ENCODE peak calls at places on chromosomes 7 and 10, in five cellular contexts. J, L, I, C and X are unnamed samples.

GRCh38 chr7:50782376-50783208 is at the start of gene GRB10:
- DNase-seq in J (no peak), L (peak), I (no peak), C (no peak), X (no peak)

GRCh38 chr10:69632516-69633199 is 2.6 kb downstream of the FAM241B start:
- DNase-seq in J (no peak), L (no peak), I (no peak), C (no peak), X (no peak)

GRCh38 chr10:22715290-22715625 is 880 bp upstream of the PIP4K2A start:
- DNase-seq in J (no peak), L (no peak), I (no peak), C (no peak), X (no peak)

GRCh38 chr7:13850185-13850752 is 139.2 kb downstream of the ETV1 start:
- DNase-seq in J (peak), L (peak), I (no peak), C (peak), X (peak)

GRCh38 chr7:90877201-90877600 is 281.1 kb downstream of the CDK14 start:
- DNase-seq in J (no peak), L (no peak), I (no peak), C (peak), X (no peak)

GRCh38 chr10:15280462-15280861 is 90.6 kb downstream of the FAM171A1 start:
- DNase-seq in J (no peak), L (no peak), I (no peak), C (no peak), X (no peak)

GRCh38 chr7:72403677-72404076 is 8.5 kb downstream of the CALN1 start:
- DNase-seq in J (peak), L (no peak), I (no peak), C (no peak), X (peak)

GRCh38 chr7:98137826-98138151 is 31.1 kb downstream of the LMTK2 start:
- DNase-seq in J (no peak), L (no peak), I (no peak), C (peak), X (peak)

GRCh38 chr7:23299770-23300300 is 696 bp downstream of the MALSU1 start:
- DNase-seq in J (no peak), L (peak), I (peak), C (no peak), X (peak)

GRCh38 chr10:129706523-129706922 is 239.5 kb downstream of the MGMT start:
- DNase-seq in J (no peak), L (no peak), I (no peak), C (no peak), X (no peak)

DNA sequence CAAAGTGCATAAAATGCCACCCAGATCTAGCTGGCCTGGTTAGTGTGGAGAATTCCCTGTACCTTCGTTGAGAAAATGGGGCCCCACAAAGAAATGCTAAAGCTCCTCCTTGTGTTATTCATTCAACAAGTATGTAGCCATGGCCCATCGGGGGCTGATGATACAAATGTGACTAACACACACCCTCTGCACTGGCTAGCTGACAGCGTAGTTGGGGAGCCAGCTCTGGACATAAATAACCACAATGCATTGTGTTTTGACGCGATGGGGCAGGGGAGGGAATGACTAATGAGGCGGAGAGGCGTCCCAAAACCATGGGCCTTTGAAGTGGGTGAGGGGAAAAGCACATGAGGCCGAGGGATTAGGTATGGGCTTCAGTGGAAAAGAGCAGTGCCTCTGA is 28.2 kb upstream of the ASL start:
- DNase-seq in J (peak), L (no peak), I (no peak), C (no peak), X (no peak)
- TF ChIP-seq POLR2A in J (no peak), L (no peak), I (no peak), C (no peak), X (no peak)

DNA sequence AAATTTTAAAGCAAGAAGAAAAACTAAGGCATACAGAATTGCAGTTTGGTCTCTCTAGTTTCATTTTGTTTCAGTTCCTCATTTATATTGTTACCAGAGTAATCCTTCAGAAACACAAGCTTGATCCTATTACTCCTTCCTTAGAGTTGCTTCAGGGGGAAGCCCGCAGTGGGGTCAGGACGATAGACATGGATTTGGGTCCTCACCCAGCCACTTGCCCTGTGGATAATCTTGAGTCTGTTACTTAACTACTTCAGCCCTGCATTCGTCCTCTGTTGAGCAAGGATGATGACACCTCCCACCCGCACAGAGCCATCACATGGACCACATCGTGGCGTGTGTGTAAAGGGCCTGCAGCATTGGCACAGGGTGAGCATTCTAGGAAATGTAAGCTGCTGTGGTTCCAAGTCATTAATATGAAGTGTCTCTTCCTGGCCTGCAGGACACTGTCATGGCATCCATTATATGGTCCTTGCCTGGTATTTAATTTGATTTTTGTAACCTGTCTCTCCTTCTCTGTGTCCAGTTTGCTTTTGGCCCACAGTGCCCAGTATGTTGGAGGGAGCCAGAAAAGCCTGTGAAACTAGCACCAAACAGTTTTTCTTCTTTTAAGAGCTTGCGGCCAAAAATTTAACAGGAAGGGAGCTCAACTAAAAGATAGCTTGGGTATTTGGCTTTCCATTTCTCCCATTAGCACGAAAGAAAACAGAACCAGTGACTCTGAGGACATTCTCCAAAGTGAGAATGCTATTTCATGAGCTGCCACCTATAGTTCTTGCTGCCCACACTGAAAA is 111.3 kb downstream of the EEPD1 start:
- DNase-seq in J (no peak), L (no peak), I (no peak), C (no peak), X (peak)
- TF ChIP-seq MYC in J (no peak), L (no peak), I (no peak), C (no peak), X (peak)

DNA sequence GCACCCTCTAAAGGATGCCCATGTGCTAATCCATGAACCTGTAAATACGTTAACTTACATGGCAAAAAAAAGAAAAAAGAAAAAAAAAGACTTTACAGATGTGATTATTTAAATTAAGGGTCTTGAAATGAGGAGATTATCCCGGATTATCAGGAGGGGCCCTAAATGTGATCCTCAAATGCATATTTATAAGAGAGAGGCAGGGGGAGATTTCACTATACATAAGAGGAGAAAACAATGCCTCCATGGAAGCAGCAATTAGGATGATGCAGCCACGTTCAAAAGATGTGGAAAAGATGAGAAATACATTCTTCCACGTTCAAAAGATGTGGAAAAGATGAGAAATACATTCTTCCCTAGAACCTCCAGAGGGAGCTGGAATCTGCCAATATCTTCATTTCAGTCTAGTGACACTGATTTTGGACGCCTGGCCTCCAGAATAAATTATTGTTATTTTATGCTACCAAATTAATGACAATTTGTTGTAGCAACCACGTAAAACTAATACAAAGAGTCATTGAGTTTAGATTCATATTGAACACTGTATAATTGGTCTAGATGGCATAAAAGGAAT is 328.4 kb upstream of the GNAI1 start:
- DNase-seq in J (peak), L (peak), I (peak), C (no peak), X (no peak)
- TF ChIP-seq MAX in J (no peak), L (no peak), I (no peak), C (no peak), X (no peak)

GRCh38 chr10:11755512-11756247 is 13.5 kb downstream of the ECHDC3 start:
- DNase-seq in J (no peak), L (no peak), I (no peak), C (no peak), X (no peak)
- TF ChIP-seq POLR2A in J (no peak), L (no peak), I (no peak), C (no peak), X (no peak)

GRCh38 chr10:1576467-1577259 is 160.7 kb downstream of the ADARB2 start:
- DNase-seq in J (no peak), L (no peak), I (no peak), C (no peak), X (no peak)
- TF ChIP-seq MYC in J (no peak), L (no peak), I (no peak), C (no peak), X (no peak)

GRCh38 chr7:136874393-136875032 is 6.1 kb downstream of the CHRM2 start:
- DNase-seq in J (peak), L (peak), I (peak), C (no peak), X (peak)

GRCh38 chr7:136883046-136883445 is 14.6 kb downstream of the CHRM2 start:
- DNase-seq in J (no peak), L (no peak), I (no peak), C (no peak), X (no peak)

GRCh38 chr7:136878878-136879277 is 10.4 kb downstream of the CHRM2 start:
- DNase-seq in J (no peak), L (no peak), I (no peak), C (no peak), X (no peak)

GRCh38 chr7:136877509-136877908 is 9.1 kb downstream of the CHRM2 start:
- DNase-seq in J (no peak), L (no peak), I (no peak), C (no peak), X (no peak)

GRCh38 chr7:136877990-136878389 is 9.5 kb downstream of the CHRM2 start:
- DNase-seq in J (no peak), L (no peak), I (no peak), C (no peak), X (no peak)
- TF ChIP-seq MAX in J (no peak), L (no peak), I (no peak), C (no peak), X (no peak)

GRCh38 chr10:62805139-62806092 is 896 bp downstream of the ADO start:
- DNase-seq in J (peak), L (peak), I (peak), C (no peak), X (peak)

GRCh38 chr10:62810131-62810530 is 5.6 kb downstream of the ADO start:
- DNase-seq in J (no peak), L (no peak), I (no peak), C (no peak), X (peak)

GRCh38 chr10:62803993-62804383 is 532 bp upstream of the ADO start:
- DNase-seq in J (no peak), L (no peak), I (no peak), C (no peak), X (no peak)

GRCh38 chr10:62806246-62806645 is 1.7 kb downstream of the ADO start:
- DNase-seq in J (no peak), L (no peak), I (no peak), C (no peak), X (no peak)

GRCh38 chr10:62804384-62805138 is at the start of gene ADO:
- DNase-seq in J (peak), L (peak), I (peak), C (peak), X (peak)
- TF ChIP-seq POLR2A in J (peak), L (peak), I (peak), C (peak), X (peak)